ENCODE peak calls at places on chromosome 1, in four cellular contexts. One of them, this sample, is unnamed.

GRCh38 chr1:27368872-27369703 is 2.3 kb upstream of the MAP3K6 start:
- DNase-seq in breast epithelium: no peak
- DNase-seq in stomach: no peak
- DNase-seq in adrenal gland: no peak
- DNase-seq in this sample: peak

GRCh38 chr1:151840421-151840820 is 801 bp upstream of the C2CD4D start:
- DNase-seq in breast epithelium: no peak
- DNase-seq in stomach: no peak
- DNase-seq in adrenal gland: no peak
- DNase-seq in this sample: no peak

GRCh38 chr1:176643536-176643935 is 180.6 kb downstream of the PAPPA2 start:
- DNase-seq in breast epithelium: no peak
- DNase-seq in stomach: no peak
- DNase-seq in adrenal gland: no peak
- DNase-seq in this sample: no peak

GRCh38 chr1:24505816-24506215 is 3.2 kb downstream of the RCAN3 start:
- DNase-seq in breast epithelium: no peak
- DNase-seq in stomach: no peak
- DNase-seq in adrenal gland: no peak
- DNase-seq in this sample: no peak

GRCh38 chr1:24769656-24770651 is 24.7 kb downstream of the CLIC4 start:
- DNase-seq in breast epithelium: no peak
- DNase-seq in stomach: no peak
- DNase-seq in adrenal gland: no peak
- DNase-seq in this sample: no peak

GRCh38 chr1:181094813-181095212 is 6.3 kb downstream of the IER5 start:
- DNase-seq in breast epithelium: no peak
- DNase-seq in stomach: no peak
- DNase-seq in adrenal gland: no peak
- DNase-seq in this sample: no peak

GRCh38 chr1:185574139-185574835 is 159.9 kb upstream of the HMCN1 start:
- DNase-seq in breast epithelium: no peak
- DNase-seq in stomach: no peak
- DNase-seq in adrenal gland: no peak
- DNase-seq in this sample: no peak

GRCh38 chr1:62962794-62963776 is 179.2 kb downstream of the ATG4C start:
- DNase-seq in breast epithelium: no peak
- DNase-seq in stomach: peak
- DNase-seq in adrenal gland: peak
- DNase-seq in this sample: peak

GRCh38 chr1:187409341-187409740 is 580.6 kb downstream of the PLA2G4A start:
- DNase-seq in breast epithelium: no peak
- DNase-seq in stomach: no peak
- DNase-seq in adrenal gland: no peak
- DNase-seq in this sample: peak

GRCh38 chr1:30639881-30640452 is 83.4 kb downstream of the MATN1 start:
- DNase-seq in breast epithelium: no peak
- DNase-seq in stomach: no peak
- DNase-seq in adrenal gland: no peak
- DNase-seq in this sample: no peak

GRCh38 chr1:106978477-106979322 is 77.8 kb upstream of the PRMT6 start:
- DNase-seq in breast epithelium: no peak
- DNase-seq in stomach: no peak
- DNase-seq in adrenal gland: no peak
- DNase-seq in this sample: no peak

GRCh38 chr1:228875741-228876140 is 140.5 kb downstream of the RHOU start:
- DNase-seq in breast epithelium: no peak
- DNase-seq in stomach: no peak
- DNase-seq in adrenal gland: no peak
- DNase-seq in this sample: no peak

GRCh38 chr1:7644086-7644485 is 127.0 kb upstream of the VAMP3 start:
- DNase-seq in breast epithelium: no peak
- DNase-seq in stomach: no peak
- DNase-seq in adrenal gland: no peak
- DNase-seq in this sample: no peak

GRCh38 chr1:10696977-10697376 is 99.5 kb downstream of the CASZ1 start:
- DNase-seq in breast epithelium: no peak
- DNase-seq in stomach: no peak
- DNase-seq in adrenal gland: peak
- DNase-seq in this sample: no peak

GRCh38 chr1:217191441-217191840 is 439.4 kb downstream of the GPATCH2 start:
- DNase-seq in breast epithelium: no peak
- DNase-seq in stomach: no peak
- DNase-seq in adrenal gland: no peak
- DNase-seq in this sample: no peak

GRCh38 chr1:12585536-12585935 is 32.5 kb downstream of the DHRS3 start:
- DNase-seq in breast epithelium: no peak
- DNase-seq in stomach: no peak
- DNase-seq in adrenal gland: no peak
- DNase-seq in this sample: no peak

GRCh38 chr1:165631403-165632151 is 543 bp downstream of the MGST3 start:
- DNase-seq in breast epithelium: peak
- DNase-seq in stomach: peak
- DNase-seq in adrenal gland: peak
- DNase-seq in this sample: peak

GRCh38 chr1:100735244-100735643 is 15.7 kb downstream of the VCAM1 start:
- DNase-seq in breast epithelium: no peak
- DNase-seq in stomach: no peak
- DNase-seq in adrenal gland: no peak
- DNase-seq in this sample: no peak

GRCh38 chr1:46179138-46180081 is 3.1 kb upstream of the P3R3URF start:
- DNase-seq in breast epithelium: peak
- DNase-seq in stomach: peak
- DNase-seq in adrenal gland: peak
- DNase-seq in this sample: peak

GRCh38 chr1:195765099-195765498 is 843.1 kb downstream of the KCNT2 start:
- DNase-seq in breast epithelium: no peak
- DNase-seq in stomach: no peak
- DNase-seq in adrenal gland: no peak
- DNase-seq in this sample: no peak

GRCh38 chr1:27418786-27419185 is 26.4 kb downstream of the GPR3 start:
- DNase-seq in breast epithelium: no peak
- DNase-seq in stomach: no peak
- DNase-seq in adrenal gland: no peak
- DNase-seq in this sample: no peak

GRCh38 chr1:66380452-66381212 is 153.3 kb upstream of the SGIP1 start:
- DNase-seq in breast epithelium: no peak
- DNase-seq in stomach: peak
- DNase-seq in adrenal gland: no peak
- DNase-seq in this sample: no peak

GRCh38 chr1:210301254-210301955 is 27.3 kb upstream of the HHAT start:
- DNase-seq in breast epithelium: no peak
- DNase-seq in stomach: no peak
- DNase-seq in adrenal gland: no peak
- DNase-seq in this sample: no peak

GRCh38 chr1:152880907-152881306 is 2.8 kb downstream of the SMCP start:
- DNase-seq in breast epithelium: no peak
- DNase-seq in stomach: no peak
- DNase-seq in adrenal gland: no peak
- DNase-seq in this sample: no peak

GRCh38 chr1:224357626-224358124 is 996 bp downstream of the CNIH4 start:
- DNase-seq in breast epithelium: no peak
- DNase-seq in stomach: no peak
- DNase-seq in adrenal gland: no peak
- DNase-seq in this sample: peak

GRCh38 chr1:211548321-211549091 is 30.5 kb downstream of the SLC30A1 start:
- DNase-seq in breast epithelium: no peak
- DNase-seq in stomach: no peak
- DNase-seq in adrenal gland: no peak
- DNase-seq in this sample: peak

GRCh38 chr1:4309676-4310320 is 344.6 kb upstream of the AJAP1 start:
- DNase-seq in breast epithelium: peak
- DNase-seq in stomach: no peak
- DNase-seq in adrenal gland: no peak
- DNase-seq in this sample: no peak

GRCh38 chr1:89889336-89889640 is 68.5 kb downstream of the LRRC8D start:
- DNase-seq in breast epithelium: no peak
- DNase-seq in stomach: no peak
- DNase-seq in adrenal gland: no peak
- DNase-seq in this sample: no peak

GRCh38 chr1:209881271-209882018 is 53.7 kb downstream of the UTP25 start:
- DNase-seq in breast epithelium: no peak
- DNase-seq in stomach: no peak
- DNase-seq in adrenal gland: no peak
- DNase-seq in this sample: no peak

GRCh38 chr1:88104886-88105285 is 579.2 kb upstream of the PKN2 start:
- DNase-seq in breast epithelium: no peak
- DNase-seq in stomach: no peak
- DNase-seq in adrenal gland: no peak
- DNase-seq in this sample: no peak

GRCh38 chr1:226954337-226954736 is 14.2 kb downstream of the COQ8A start:
- DNase-seq in breast epithelium: no peak
- DNase-seq in stomach: no peak
- DNase-seq in adrenal gland: no peak
- DNase-seq in this sample: no peak

GRCh38 chr1:53862507-53862906 is 24.4 kb upstream of the NDC1 start:
- DNase-seq in breast epithelium: no peak
- DNase-seq in stomach: no peak
- DNase-seq in adrenal gland: no peak
- DNase-seq in this sample: no peak

GRCh38 chr1:164565356-164565755 is 6.4 kb downstream of the PBX1 start:
- DNase-seq in breast epithelium: no peak
- DNase-seq in stomach: no peak
- DNase-seq in adrenal gland: no peak
- DNase-seq in this sample: no peak

GRCh38 chr1:90475623-90476022 is 241.5 kb downstream of the BARHL2 start:
- DNase-seq in breast epithelium: no peak
- DNase-seq in stomach: no peak
- DNase-seq in adrenal gland: no peak
- DNase-seq in this sample: no peak

GRCh38 chr1:172662464-172663109 is 3.7 kb downstream of the FASLG start:
- DNase-seq in breast epithelium: no peak
- DNase-seq in stomach: peak
- DNase-seq in adrenal gland: peak
- DNase-seq in this sample: no peak

GRCh38 chr1:41581216-41582003 is 96.9 kb upstream of the EDN2 start:
- DNase-seq in breast epithelium: no peak
- DNase-seq in stomach: peak
- DNase-seq in adrenal gland: no peak
- DNase-seq in this sample: no peak

GRCh38 chr1:202018476-202019234 is 8.3 kb downstream of the ELF3 start:
- DNase-seq in breast epithelium: peak
- DNase-seq in stomach: peak
- DNase-seq in adrenal gland: no peak
- DNase-seq in this sample: peak
- TF ChIP-seq POLR2A in breast epithelium: no peak
- TF ChIP-seq POLR2A in stomach: no peak
- TF ChIP-seq POLR2A in adrenal gland: no peak
- TF ChIP-seq POLR2A in this sample: no peak

DNA sequence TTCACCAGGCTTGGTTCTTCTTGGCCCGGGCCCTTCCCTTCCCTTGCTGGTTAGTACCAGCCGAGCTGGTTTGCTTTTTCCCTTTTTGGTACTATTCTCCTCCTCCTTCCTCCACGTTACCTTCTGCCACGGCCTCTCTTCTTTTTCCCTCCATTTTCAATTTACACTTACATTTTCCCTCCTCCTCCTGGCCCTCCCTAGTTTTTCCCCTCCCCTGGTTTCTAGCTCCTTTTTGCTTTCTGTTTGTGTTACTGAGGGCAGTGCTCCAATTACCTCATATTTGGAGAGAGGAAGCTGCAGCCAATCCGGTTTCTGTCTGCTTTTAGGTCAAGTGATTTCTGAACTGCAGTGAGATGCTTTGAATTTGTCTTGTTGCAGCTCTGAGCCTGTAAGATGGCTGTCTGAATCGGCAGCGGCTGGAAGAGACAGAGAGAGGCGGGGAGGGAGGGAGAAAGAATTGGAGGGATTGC is 63.7 kb downstream of the MACF1 start:
- DNase-seq in breast epithelium: no peak
- DNase-seq in stomach: no peak
- DNase-seq in adrenal gland: peak
- DNase-seq in this sample: no peak
- TF ChIP-seq POLR2A in breast epithelium: no peak
- TF ChIP-seq POLR2A in stomach: no peak
- TF ChIP-seq POLR2A in adrenal gland: no peak
- TF ChIP-seq POLR2A in this sample: no peak

GRCh38 chr1:247118946-247119446 is 14.8 kb upstream of the ZNF669 start:
- DNase-seq in breast epithelium: no peak
- DNase-seq in stomach: no peak
- DNase-seq in adrenal gland: no peak
- DNase-seq in this sample: peak
- TF ChIP-seq POLR2A in breast epithelium: no peak
- TF ChIP-seq POLR2A in stomach: no peak
- TF ChIP-seq POLR2A in adrenal gland: no peak
- TF ChIP-seq POLR2A in this sample: no peak

GRCh38 chr1:246413430-246413829 is 93.6 kb downstream of the SMYD3 start:
- DNase-seq in breast epithelium: no peak
- DNase-seq in stomach: no peak
- DNase-seq in adrenal gland: no peak
- DNase-seq in this sample: peak
- TF ChIP-seq POLR2A in breast epithelium: no peak
- TF ChIP-seq POLR2A in stomach: no peak
- TF ChIP-seq POLR2A in adrenal gland: no peak
- TF ChIP-seq POLR2A in this sample: no peak

GRCh38 chr1:6612641-6613360 is 730 bp upstream of the PHF13 start:
- DNase-seq in breast epithelium: peak
- DNase-seq in stomach: peak
- DNase-seq in adrenal gland: peak
- DNase-seq in this sample: no peak
- TF ChIP-seq POLR2A in breast epithelium: peak
- TF ChIP-seq POLR2A in stomach: no peak
- TF ChIP-seq POLR2A in adrenal gland: peak
- TF ChIP-seq POLR2A in this sample: peak

GRCh38 chr1:6185635-6186382 is 5.7 kb upstream of the CHD5 start:
- DNase-seq in breast epithelium: no peak
- DNase-seq in stomach: no peak
- DNase-seq in adrenal gland: no peak
- DNase-seq in this sample: peak
- TF ChIP-seq POLR2A in breast epithelium: no peak
- TF ChIP-seq POLR2A in stomach: no peak
- TF ChIP-seq POLR2A in adrenal gland: no peak
- TF ChIP-seq POLR2A in this sample: no peak

GRCh38 chr1:244154882-244155531 is 103.9 kb downstream of the ZBTB18 start:
- DNase-seq in breast epithelium: no peak
- DNase-seq in stomach: no peak
- DNase-seq in adrenal gland: peak
- DNase-seq in this sample: no peak
- TF ChIP-seq POLR2A in breast epithelium: no peak
- TF ChIP-seq POLR2A in stomach: no peak
- TF ChIP-seq POLR2A in adrenal gland: no peak
- TF ChIP-seq POLR2A in this sample: no peak

GRCh38 chr1:244970236-244970652 is 105.9 kb upstream of the HNRNPU start:
- DNase-seq in breast epithelium: no peak
- DNase-seq in stomach: peak
- DNase-seq in adrenal gland: peak
- DNase-seq in this sample: peak
- TF ChIP-seq POLR2A in breast epithelium: no peak
- TF ChIP-seq POLR2A in stomach: no peak
- TF ChIP-seq POLR2A in adrenal gland: no peak
- TF ChIP-seq POLR2A in this sample: no peak